ENCODE peak calls at places on chromosomes 12 and 14, in ten cellular contexts. One of them, this sample, is unnamed. For H3K36me3, the result is how much of the 10 kb centered on the place peaks cover.

GRCh38 chr12:42291680-42292079 is 34.2 kb downstream of the ZCRB1 start:
- DNase-seq in aorta: no peak
- DNase-seq in astrocyte: no peak
- DNase-seq in PC-3: no peak
- DNase-seq in transverse colon: no peak
- DNase-seq in IMR-90: no peak
- DNase-seq in Panc1: no peak
- DNase-seq in CD4-positive, alpha-beta memory T cell: no peak
- DNase-seq in psoas muscle: no peak
- DNase-seq in small intestine: no peak
- DNase-seq in this sample: no peak

GRCh38 chr12:6556857-6557256 is 1.0 kb upstream of the IFFO1 start:
- DNase-seq in aorta: no peak
- DNase-seq in astrocyte: no peak
- DNase-seq in PC-3: no peak
- DNase-seq in transverse colon: no peak
- DNase-seq in IMR-90: no peak
- DNase-seq in Panc1: no peak
- DNase-seq in CD4-positive, alpha-beta memory T cell: no peak
- DNase-seq in psoas muscle: no peak
- DNase-seq in small intestine: no peak
- DNase-seq in this sample: no peak

GRCh38 chr12:64431791-64432190 is 20.1 kb upstream of the TBK1 start:
- DNase-seq in aorta: no peak
- DNase-seq in astrocyte: no peak
- DNase-seq in PC-3: no peak
- DNase-seq in transverse colon: no peak
- DNase-seq in IMR-90: peak
- DNase-seq in Panc1: no peak
- DNase-seq in CD4-positive, alpha-beta memory T cell: no peak
- DNase-seq in psoas muscle: no peak
- DNase-seq in small intestine: no peak
- DNase-seq in this sample: no peak

GRCh38 chr12:46401703-46402102 is 29.1 kb upstream of the SLC38A2 start:
- DNase-seq in aorta: peak
- DNase-seq in astrocyte: peak
- DNase-seq in PC-3: no peak
- DNase-seq in transverse colon: peak
- DNase-seq in IMR-90: peak
- DNase-seq in Panc1: no peak
- DNase-seq in CD4-positive, alpha-beta memory T cell: no peak
- DNase-seq in psoas muscle: no peak
- DNase-seq in small intestine: no peak
- DNase-seq in this sample: no peak

GRCh38 chr12:11719678-11720099 is 70.2 kb downstream of the ETV6 start:
- DNase-seq in aorta: peak
- DNase-seq in astrocyte: peak
- DNase-seq in PC-3: peak
- DNase-seq in transverse colon: peak
- DNase-seq in IMR-90: peak
- DNase-seq in Panc1: no peak
- DNase-seq in CD4-positive, alpha-beta memory T cell: no peak
- DNase-seq in psoas muscle: peak
- DNase-seq in small intestine: no peak
- DNase-seq in this sample: no peak

GRCh38 chr14:54487771-54488170 is 1.0 kb downstream of the GMFB start:
- DNase-seq in aorta: no peak
- DNase-seq in astrocyte: peak
- DNase-seq in PC-3: peak
- DNase-seq in transverse colon: no peak
- DNase-seq in IMR-90: peak
- DNase-seq in Panc1: no peak
- DNase-seq in CD4-positive, alpha-beta memory T cell: no peak
- DNase-seq in psoas muscle: no peak
- DNase-seq in small intestine: peak
- DNase-seq in this sample: no peak

GRCh38 chr14:67440513-67440912 is 28.5 kb upstream of the PLEK2 start:
- DNase-seq in aorta: peak
- DNase-seq in astrocyte: no peak
- DNase-seq in PC-3: peak
- DNase-seq in transverse colon: peak
- DNase-seq in IMR-90: no peak
- DNase-seq in Panc1: no peak
- DNase-seq in CD4-positive, alpha-beta memory T cell: no peak
- DNase-seq in psoas muscle: no peak
- DNase-seq in small intestine: peak
- DNase-seq in this sample: no peak

GRCh38 chr14:105399441-105399775 is 1.1 kb downstream of the TEX22 start:
- DNase-seq in aorta: no peak
- DNase-seq in astrocyte: no peak
- DNase-seq in PC-3: no peak
- DNase-seq in transverse colon: no peak
- DNase-seq in IMR-90: no peak
- DNase-seq in Panc1: no peak
- DNase-seq in CD4-positive, alpha-beta memory T cell: no peak
- DNase-seq in psoas muscle: no peak
- DNase-seq in small intestine: no peak
- DNase-seq in this sample: no peak

GRCh38 chr14:92397140-92397815 is 74.3 kb downstream of the SLC24A4 start:
- DNase-seq in aorta: no peak
- DNase-seq in astrocyte: peak
- DNase-seq in PC-3: peak
- DNase-seq in transverse colon: no peak
- DNase-seq in IMR-90: peak
- DNase-seq in Panc1: peak
- DNase-seq in CD4-positive, alpha-beta memory T cell: no peak
- DNase-seq in psoas muscle: no peak
- DNase-seq in small intestine: no peak
- DNase-seq in this sample: no peak

GRCh38 chr12:69555461-69555860 is 29.8 kb upstream of the CCT2 start:
- DNase-seq in aorta: no peak
- DNase-seq in astrocyte: peak
- DNase-seq in PC-3: peak
- DNase-seq in transverse colon: no peak
- DNase-seq in IMR-90: peak
- DNase-seq in Panc1: no peak
- DNase-seq in CD4-positive, alpha-beta memory T cell: no peak
- DNase-seq in psoas muscle: no peak
- DNase-seq in small intestine: no peak
- DNase-seq in this sample: no peak

GRCh38 chr14:29749327-29749726 is 178.3 kb downstream of the PRKD1 start:
- DNase-seq in aorta: no peak
- DNase-seq in astrocyte: peak
- DNase-seq in PC-3: peak
- DNase-seq in transverse colon: no peak
- DNase-seq in IMR-90: peak
- DNase-seq in Panc1: no peak
- DNase-seq in CD4-positive, alpha-beta memory T cell: no peak
- DNase-seq in psoas muscle: no peak
- DNase-seq in small intestine: peak
- DNase-seq in this sample: no peak

GRCh38 chr14:57747036-57747435 is 118.9 kb downstream of the SLC35F4 start:
- DNase-seq in aorta: no peak
- DNase-seq in astrocyte: peak
- DNase-seq in PC-3: peak
- DNase-seq in transverse colon: peak
- DNase-seq in IMR-90: no peak
- DNase-seq in Panc1: no peak
- DNase-seq in CD4-positive, alpha-beta memory T cell: no peak
- DNase-seq in psoas muscle: no peak
- DNase-seq in small intestine: peak
- DNase-seq in this sample: no peak

GRCh38 chr12:67593871-67594330 is 54.6 kb upstream of the DYRK2 start:
- DNase-seq in aorta: no peak
- DNase-seq in astrocyte: no peak
- DNase-seq in PC-3: no peak
- DNase-seq in transverse colon: no peak
- DNase-seq in IMR-90: no peak
- DNase-seq in Panc1: no peak
- DNase-seq in CD4-positive, alpha-beta memory T cell: no peak
- DNase-seq in psoas muscle: no peak
- DNase-seq in small intestine: no peak
- DNase-seq in this sample: no peak

GRCh38 chr12:22687677-22688076 is 62.7 kb downstream of the ETNK1 start:
- DNase-seq in aorta: no peak
- DNase-seq in astrocyte: peak
- DNase-seq in PC-3: peak
- DNase-seq in transverse colon: no peak
- DNase-seq in IMR-90: peak
- DNase-seq in Panc1: no peak
- DNase-seq in CD4-positive, alpha-beta memory T cell: no peak
- DNase-seq in psoas muscle: no peak
- DNase-seq in small intestine: no peak
- DNase-seq in this sample: no peak

GRCh38 chr12:45122776-45123380 is 72.0 kb upstream of the DBX2 start:
- DNase-seq in aorta: no peak
- DNase-seq in astrocyte: peak
- DNase-seq in PC-3: peak
- DNase-seq in transverse colon: no peak
- DNase-seq in IMR-90: peak
- DNase-seq in Panc1: peak
- DNase-seq in CD4-positive, alpha-beta memory T cell: no peak
- DNase-seq in psoas muscle: no peak
- DNase-seq in small intestine: peak
- DNase-seq in this sample: no peak

GRCh38 chr12:130655010-130655409 is 61.1 kb downstream of the RIMBP2 start:
- DNase-seq in aorta: no peak
- DNase-seq in astrocyte: no peak
- DNase-seq in PC-3: no peak
- DNase-seq in transverse colon: peak
- DNase-seq in IMR-90: no peak
- DNase-seq in Panc1: no peak
- DNase-seq in CD4-positive, alpha-beta memory T cell: no peak
- DNase-seq in psoas muscle: no peak
- DNase-seq in small intestine: no peak
- DNase-seq in this sample: no peak

GRCh38 chr12:104314242-104314614 is 10.7 kb downstream of the EID3 start:
- DNase-seq in aorta: no peak
- DNase-seq in astrocyte: no peak
- DNase-seq in PC-3: peak
- DNase-seq in transverse colon: no peak
- DNase-seq in IMR-90: peak
- DNase-seq in Panc1: no peak
- DNase-seq in CD4-positive, alpha-beta memory T cell: no peak
- DNase-seq in psoas muscle: no peak
- DNase-seq in small intestine: peak
- DNase-seq in this sample: no peak
- H3K36me3 ChIP-seq in aorta: under half
- H3K36me3 ChIP-seq in astrocyte: half or more
- H3K36me3 ChIP-seq in PC-3: half or more
- H3K36me3 ChIP-seq in transverse colon: under half
- H3K36me3 ChIP-seq in IMR-90: half or more
- H3K36me3 ChIP-seq in Panc1: half or more
- H3K36me3 ChIP-seq in CD4-positive, alpha-beta memory T cell: under half
- H3K36me3 ChIP-seq in psoas muscle: half or more
- H3K36me3 ChIP-seq in small intestine: under half
- H3K36me3 ChIP-seq in this sample: under half

GRCh38 chr14:78611796-78612571 is 441.8 kb downstream of the NRXN3 start:
- DNase-seq in aorta: no peak
- DNase-seq in astrocyte: no peak
- DNase-seq in PC-3: no peak
- DNase-seq in transverse colon: no peak
- DNase-seq in IMR-90: no peak
- DNase-seq in Panc1: no peak
- DNase-seq in CD4-positive, alpha-beta memory T cell: no peak
- DNase-seq in psoas muscle: no peak
- DNase-seq in small intestine: no peak
- DNase-seq in this sample: no peak
- H3K4me3 ChIP-seq in aorta: no peak
- H3K4me3 ChIP-seq in astrocyte: no peak
- H3K4me3 ChIP-seq in PC-3: no peak
- H3K4me3 ChIP-seq in transverse colon: no peak
- H3K4me3 ChIP-seq in IMR-90: no peak
- H3K4me3 ChIP-seq in Panc1: no peak
- H3K4me3 ChIP-seq in CD4-positive, alpha-beta memory T cell: no peak
- H3K4me3 ChIP-seq in psoas muscle: no peak
- H3K4me3 ChIP-seq in small intestine: no peak
- H3K4me3 ChIP-seq in this sample: no peak

GRCh38 chr12:16603916-16604575 is 1.9 kb downstream of the LMO3 start:
- DNase-seq in aorta: no peak
- DNase-seq in astrocyte: no peak
- DNase-seq in PC-3: no peak
- DNase-seq in transverse colon: no peak
- DNase-seq in IMR-90: no peak
- DNase-seq in Panc1: no peak
- DNase-seq in CD4-positive, alpha-beta memory T cell: no peak
- DNase-seq in psoas muscle: no peak
- DNase-seq in small intestine: no peak
- DNase-seq in this sample: no peak
- H3K27ac ChIP-seq in aorta: no peak
- H3K27ac ChIP-seq in astrocyte: no peak
- H3K27ac ChIP-seq in PC-3: no peak
- H3K27ac ChIP-seq in transverse colon: peak
- H3K27ac ChIP-seq in IMR-90: no peak
- H3K27ac ChIP-seq in Panc1: no peak
- H3K27ac ChIP-seq in CD4-positive, alpha-beta memory T cell: no peak
- H3K27ac ChIP-seq in psoas muscle: no peak
- H3K27ac ChIP-seq in small intestine: no peak
- H3K27ac ChIP-seq in this sample: no peak

GRCh38 chr12:111720457-111720856 is 34.6 kb downstream of the ACAD10 start:
- DNase-seq in aorta: no peak
- DNase-seq in astrocyte: no peak
- DNase-seq in PC-3: no peak
- DNase-seq in transverse colon: no peak
- DNase-seq in IMR-90: peak
- DNase-seq in Panc1: no peak
- DNase-seq in CD4-positive, alpha-beta memory T cell: no peak
- DNase-seq in psoas muscle: no peak
- DNase-seq in small intestine: no peak
- DNase-seq in this sample: no peak
- H3K36me3 ChIP-seq in aorta: under half
- H3K36me3 ChIP-seq in astrocyte: under half
- H3K36me3 ChIP-seq in PC-3: under half
- H3K36me3 ChIP-seq in transverse colon: under half
- H3K36me3 ChIP-seq in IMR-90: under half
- H3K36me3 ChIP-seq in Panc1: under half
- H3K36me3 ChIP-seq in CD4-positive, alpha-beta memory T cell: under half
- H3K36me3 ChIP-seq in psoas muscle: half or more
- H3K36me3 ChIP-seq in small intestine: under half
- H3K36me3 ChIP-seq in this sample: under half

This sample was measured in CD8-positive, alpha-beta memory T cell.